ENCODE peak calls at places on chromosome 22, in five cellular contexts. Q is PC-3, E is C1 segment of cervical spinal cord, B is Caki2, K is hippocampal formation. S is an unnamed sample.

GRCh38 chr22:29780781-29781676 is 13.9 kb downstream of the UQCR10 start:
- DNase-seq in Q (peak), K (peak), B (no peak), E (no peak), S (no peak)

GRCh38 chr22:47299211-47299878 is 536.9 kb downstream of the TBC1D22A start:
- DNase-seq in E (no peak), B (no peak), K (no peak), Q (no peak), S (peak)

GRCh38 chr22:28004021-28004420 is 85.0 kb upstream of the PITPNB start:
- DNase-seq in K (no peak), Q (no peak), E (no peak), B (no peak), S (no peak)

GRCh38 chr22:21865041-21865440 is 2.4 kb downstream of the MAPK1 start:
- DNase-seq in Q (peak), K (no peak), B (no peak), E (no peak), S (no peak)

GRCh38 chr22:46121523-46122287 is 28.6 kb upstream of the PPARA start:
- DNase-seq in E (no peak), B (no peak), K (no peak), Q (no peak), S (no peak)

GRCh38 chr22:17997456-17997855 is 26.9 kb downstream of the MICAL3 start:
- DNase-seq in K (no peak), E (no peak), Q (peak), B (peak), S (no peak)

GRCh38 chr22:37179622-37180420 is 8.2 kb downstream of the C1QTNF6 start:
- DNase-seq in E (no peak), Q (no peak), B (no peak), K (no peak), S (no peak)

GRCh38 chr22:31947296-31947695 is 3.0 kb downstream of the YWHAH start:
- DNase-seq in E (no peak), B (peak), Q (no peak), K (no peak), S (no peak)

GRCh38 chr22:37559901-37560681 is at the start of gene CDC42EP1:
- DNase-seq in B (peak), K (peak), Q (peak), E (peak), S (no peak)

GRCh38 chr22:38745676-38746460 is 9.9 kb downstream of the SUN2 start:
- DNase-seq in K (no peak), Q (no peak), B (no peak), E (no peak), S (no peak)